ENCODE peak calls at places on chromosomes 6 and 20, in eight cellular contexts. W is aorta; T is CD4-positive, CD25-positive, alpha-beta regulatory T cell; O is H1; Z is testis; U is GM23248; Q is fibroblast of lung; G is left ventricle myocardium inferior. I is an unnamed sample. For H3K27me3, the result is how much of the 10 kb centered on the place peaks cover.

GRCh38 chr20:19945732-19946670 is 71.2 kb upstream of the NAA20 start:
- DNase-seq in W (no peak), T (no peak), O (no peak), Z (peak), U (no peak), Q (no peak), G (peak), I (peak)

GRCh38 chr6:44563397-44563796 is 175.9 kb downstream of the CDC5L start:
- DNase-seq in W (no peak), T (no peak), O (no peak), Z (peak), U (peak), Q (peak), G (no peak), I (peak)

GRCh38 chr20:11850901-11851300 is 66.8 kb upstream of the BTBD3 start:
- DNase-seq in W (no peak), T (no peak), O (no peak), Z (no peak), U (peak), Q (peak), G (no peak), I (peak)

GRCh38 chr6:38739532-38739931 is 24.4 kb downstream of the DNAH8 start:
- DNase-seq in W (no peak), T (no peak), O (no peak), Z (no peak), U (peak), Q (peak), G (no peak), I (peak)

GRCh38 chr6:89369009-89369408 is 16.5 kb upstream of the UBE2J1 start:
- DNase-seq in W (peak), T (no peak), O (no peak), Z (peak), U (peak), Q (peak), G (peak), I (peak)

GRCh38 chr20:44727039-44727438 is 11.9 kb downstream of the CCN5 start:
- DNase-seq in W (no peak), T (no peak), O (no peak), Z (no peak), U (no peak), Q (no peak), G (no peak), I (no peak)

GRCh38 chr6:168136001-168136400 is 57.0 kb upstream of the FRMD1 start:
- DNase-seq in W (no peak), T (no peak), O (peak), Z (peak), U (no peak), Q (no peak), G (no peak), I (no peak)

GRCh38 chr6:148799647-148800046 is 52.8 kb downstream of the UST start:
- DNase-seq in W (no peak), T (no peak), O (no peak), Z (no peak), U (no peak), Q (no peak), G (no peak), I (no peak)

GRCh38 chr6:36577298-36577697 is 16.9 kb upstream of the SRSF3 start:
- DNase-seq in W (no peak), T (no peak), O (no peak), Z (no peak), U (peak), Q (peak), G (no peak), I (peak)

GRCh38 chr6:55176958-55177357 is 2.6 kb downstream of the HCRTR2 start:
- DNase-seq in W (no peak), T (no peak), O (no peak), Z (no peak), U (peak), Q (peak), G (no peak), I (peak)

GRCh38 chr20:39067526-39068216 is 105.5 kb downstream of the DHX35 start:
- DNase-seq in W (no peak), T (no peak), O (no peak), Z (no peak), U (peak), Q (peak), G (no peak), I (no peak)

GRCh38 chr6:141110486-141110885 is 1022.2 kb upstream of the GJE1 start:
- DNase-seq in W (peak), T (no peak), O (no peak), Z (peak), U (peak), Q (no peak), G (no peak), I (no peak)

GRCh38 chr6:6688283-6688682 is 99.8 kb downstream of the LY86 start:
- DNase-seq in W (no peak), T (no peak), O (no peak), Z (no peak), U (no peak), Q (peak), G (no peak), I (no peak)

GRCh38 chr6:53771780-53772624 is 22.8 kb upstream of the LRRC1 start:
- DNase-seq in W (no peak), T (no peak), O (no peak), Z (no peak), U (peak), Q (peak), G (no peak), I (no peak)

GRCh38 chr20:6333110-6333509 is 210.3 kb upstream of the FERMT1 start:
- DNase-seq in W (no peak), T (no peak), O (no peak), Z (no peak), U (no peak), Q (no peak), G (no peak), I (no peak)

GRCh38 chr6:906920-907319 is 214.0 kb upstream of the EXOC2 start:
- DNase-seq in W (no peak), T (no peak), O (no peak), Z (no peak), U (no peak), Q (no peak), G (no peak), I (no peak)

GRCh38 chr20:9025643-9026042 is 43.2 kb upstream of the PLCB4 start:
- DNase-seq in W (no peak), T (no peak), O (no peak), Z (no peak), U (peak), Q (peak), G (no peak), I (peak)

GRCh38 chr20:23232219-23232581 is 118.4 kb upstream of the NXT1 start:
- DNase-seq in W (no peak), T (no peak), O (peak), Z (no peak), U (no peak), Q (no peak), G (no peak), I (no peak)

GRCh38 chr20:3406481-3407425 is 716 bp downstream of the DNAAF9 start:
- DNase-seq in W (peak), T (no peak), O (peak), Z (peak), U (peak), Q (peak), G (no peak), I (peak)

GRCh38 chr6:130453230-130453629 is 87.4 kb downstream of the TMEM200A start:
- DNase-seq in W (no peak), T (no peak), O (no peak), Z (no peak), U (peak), Q (no peak), G (no peak), I (peak)

GRCh38 chr6:89940225-89941027 is 46.2 kb downstream of the GJA10 start:
- DNase-seq in W (peak), T (peak), O (no peak), Z (peak), U (peak), Q (peak), G (peak), I (peak)

GRCh38 chr20:41172296-41173140 is 35.2 kb downstream of the PLCG1 start:
- DNase-seq in W (no peak), T (no peak), O (peak), Z (peak), U (no peak), Q (peak), G (no peak), I (peak)

GRCh38 chr6:169046483-169047192 is 207.0 kb downstream of the THBS2 start:
- DNase-seq in W (peak), T (no peak), O (no peak), Z (no peak), U (peak), Q (peak), G (no peak), I (no peak)

GRCh38 chr6:79706527-79706926 is 75.4 kb downstream of the SH3BGRL2 start:
- DNase-seq in W (no peak), T (no peak), O (no peak), Z (no peak), U (no peak), Q (no peak), G (no peak), I (no peak)

GRCh38 chr20:48622421-48622820 is 205.4 kb downstream of the PREX1 start:
- DNase-seq in W (peak), T (no peak), O (no peak), Z (peak), U (no peak), Q (no peak), G (no peak), I (no peak)

DNA sequence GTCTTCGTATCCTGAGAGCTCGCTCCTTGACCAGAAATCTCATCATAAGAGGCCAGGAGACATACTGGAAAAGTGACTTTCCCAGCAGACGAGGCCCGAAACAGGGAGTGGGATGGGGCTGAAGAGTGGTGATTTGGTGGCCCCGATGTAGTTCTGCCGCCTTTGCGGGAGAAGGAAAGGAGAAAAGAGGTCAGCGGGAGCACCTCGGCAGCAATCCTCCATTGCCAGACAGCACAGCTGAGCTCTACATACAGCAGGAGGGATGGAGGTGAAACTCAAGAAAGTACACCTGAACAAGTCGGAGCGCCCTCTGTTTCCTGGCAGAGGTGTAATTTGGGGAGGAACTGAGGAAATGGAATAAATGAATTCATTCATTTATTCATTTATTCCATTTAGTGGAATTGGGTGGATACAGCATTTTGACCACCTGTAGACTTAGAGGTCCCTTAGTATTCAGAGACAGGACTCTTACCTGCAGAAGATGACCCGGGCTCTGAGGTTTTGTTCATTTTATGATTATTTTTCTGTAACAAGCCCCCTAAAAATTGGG is 9.2 kb downstream of the TRIM31 start:
- DNase-seq in W (no peak), T (no peak), O (peak), Z (no peak), U (no peak), Q (no peak), G (no peak), I (no peak)
- H3K27me3 ChIP-seq in W (under half), T (under half), O (under half), Z (under half), U (under half), Q (under half), G (half or more), I (half or more)

GRCh38 chr6:69973763-69974162 is 107.4 kb downstream of the COL19A1 start:
- DNase-seq in W (no peak), T (no peak), O (no peak), Z (no peak), U (no peak), Q (no peak), G (no peak), I (no peak)
- H3K27ac ChIP-seq in W (no peak), T (no peak), O (no peak), Z (no peak), U (no peak), Q (no peak), G (no peak), I (no peak)

GRCh38 chr20:36281785-36282380 is 24.3 kb upstream of the DLGAP4 start:
- DNase-seq in W (no peak), T (no peak), O (no peak), Z (no peak), U (no peak), Q (no peak), G (no peak), I (no peak)
- H3K27me3 ChIP-seq in W (under half), T (under half), O (under half), Z (under half), U (half or more), Q (under half), G (half or more), I (under half)

DNA sequence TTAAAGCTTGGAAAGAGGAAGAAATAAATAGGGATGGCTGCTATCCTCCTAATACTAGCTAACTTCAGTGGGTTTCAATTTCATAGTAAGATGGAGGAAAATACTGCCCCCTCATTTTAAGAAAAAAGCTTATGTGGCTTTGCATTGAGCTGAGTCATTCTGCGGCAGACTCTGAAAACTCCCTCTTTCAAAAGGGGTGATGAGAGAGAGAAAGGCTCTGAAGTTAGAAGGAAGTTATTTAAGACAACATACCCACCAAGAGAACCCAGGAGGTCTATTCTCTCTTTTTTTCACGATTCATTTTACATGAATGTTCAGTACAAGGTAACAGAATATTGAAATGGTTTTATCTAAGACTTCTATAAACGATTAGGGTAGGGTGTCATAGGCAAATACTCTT is 4.5 kb downstream of the PRDM13 start:
- DNase-seq in W (no peak), T (no peak), O (no peak), Z (no peak), U (no peak), Q (no peak), G (no peak), I (no peak)
- H3K27ac ChIP-seq in W (no peak), T (no peak), O (no peak), Z (no peak), U (no peak), Q (no peak), G (no peak), I (no peak)

GRCh38 chr6:33984466-33985332 is 161.2 kb downstream of the GRM4 start:
- DNase-seq in W (no peak), T (no peak), O (peak), Z (no peak), U (no peak), Q (no peak), G (no peak), I (no peak)

GRCh38 chr6:33987531-33988021 is 158.3 kb downstream of the GRM4 start:
- DNase-seq in W (no peak), T (no peak), O (peak), Z (no peak), U (no peak), Q (no peak), G (no peak), I (no peak)

GRCh38 chr6:33985947-33986346 is 159.9 kb downstream of the GRM4 start:
- DNase-seq in W (no peak), T (no peak), O (no peak), Z (no peak), U (no peak), Q (no peak), G (no peak), I (no peak)

GRCh38 chr6:33983721-33984465 is 162.0 kb downstream of the GRM4 start:
- DNase-seq in W (no peak), T (no peak), O (peak), Z (no peak), U (no peak), Q (no peak), G (no peak), I (no peak)

DNA sequence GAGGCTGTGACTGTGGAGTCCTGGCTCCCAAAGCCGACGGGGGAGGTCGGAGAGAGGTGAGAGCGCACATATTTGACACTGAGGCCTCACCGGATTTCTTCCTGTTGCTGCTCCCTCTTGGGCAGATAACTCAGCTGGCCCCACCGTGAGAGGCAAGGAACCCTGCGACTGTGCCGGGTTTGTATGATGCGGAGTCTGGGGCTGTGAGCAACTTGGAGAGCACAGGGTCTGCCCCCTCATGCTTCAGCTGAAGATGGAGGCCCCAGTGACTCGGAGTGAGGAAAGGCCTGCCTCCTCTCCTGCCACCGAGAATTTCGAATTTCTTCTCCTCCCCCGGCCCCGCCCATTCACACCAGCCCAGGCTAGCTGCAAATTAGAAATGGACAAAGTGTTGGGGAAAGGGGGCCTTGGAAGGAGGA is 160.5 kb downstream of the GRM4 start:
- DNase-seq in W (no peak), T (no peak), O (peak), Z (no peak), U (no peak), Q (no peak), G (no peak), I (no peak)
- H3K27me3 ChIP-seq in W (under half), T (under half), O (under half), Z (under half), U (under half), Q (under half), G (half or more), I (under half)

GRCh38 chr6:5107332-5107731 is 22.2 kb downstream of the PPP1R3G start:
- DNase-seq in W (no peak), T (no peak), O (no peak), Z (no peak), U (no peak), Q (no peak), G (peak), I (no peak)

GRCh38 chr6:5102266-5102970 is 17.3 kb downstream of the PPP1R3G start:
- DNase-seq in W (no peak), T (no peak), O (no peak), Z (no peak), U (no peak), Q (no peak), G (no peak), I (no peak)

GRCh38 chr6:5103250-5103649 is 18.1 kb downstream of the PPP1R3G start:
- DNase-seq in W (no peak), T (no peak), O (no peak), Z (no peak), U (peak), Q (no peak), G (no peak), I (no peak)

GRCh38 chr6:5104667-5105066 is 19.5 kb downstream of the PPP1R3G start:
- DNase-seq in W (no peak), T (no peak), O (no peak), Z (no peak), U (no peak), Q (no peak), G (no peak), I (no peak)

GRCh38 chr6:5105146-5105545 is 20.0 kb downstream of the PPP1R3G start:
- DNase-seq in W (no peak), T (no peak), O (no peak), Z (no peak), U (no peak), Q (no peak), G (no peak), I (no peak)
- H3K27ac ChIP-seq in W (no peak), T (no peak), O (no peak), Z (no peak), U (no peak), Q (no peak), G (no peak), I (no peak)

GRCh38 chr6:34082816-34083215 is 63.1 kb downstream of the GRM4 start:
- DNase-seq in W (no peak), T (no peak), O (no peak), Z (no peak), U (no peak), Q (no peak), G (no peak), I (no peak)
- H3K27me3 ChIP-seq in W (under half), T (under half), O (under half), Z (under half), U (under half), Q (under half), G (under half), I (under half)

GRCh38 chr6:20812776-20813175 is 278.5 kb downstream of the CDKAL1 start:
- DNase-seq in W (no peak), T (no peak), O (no peak), Z (no peak), U (no peak), Q (no peak), G (no peak), I (no peak)

GRCh38 chr6:20810732-20811111 is 276.5 kb downstream of the CDKAL1 start:
- DNase-seq in W (no peak), T (no peak), O (no peak), Z (no peak), U (no peak), Q (peak), G (no peak), I (peak)

GRCh38 chr6:20808984-20809383 is 274.7 kb downstream of the CDKAL1 start:
- DNase-seq in W (no peak), T (no peak), O (no peak), Z (no peak), U (peak), Q (peak), G (no peak), I (no peak)

GRCh38 chr6:20808439-20808838 is 274.2 kb downstream of the CDKAL1 start:
- DNase-seq in W (no peak), T (no peak), O (no peak), Z (no peak), U (no peak), Q (no peak), G (no peak), I (no peak)

GRCh38 chr6:20811112-20811746 is 277.0 kb downstream of the CDKAL1 start:
- DNase-seq in W (no peak), T (no peak), O (no peak), Z (no peak), U (peak), Q (peak), G (no peak), I (peak)
- H3K27ac ChIP-seq in W (no peak), T (no peak), O (peak), Z (no peak), U (peak), Q (peak), G (peak), I (peak)

GRCh38 chr6:32088487-32089049 is 20.6 kb downstream of the TNXB start:
- DNase-seq in W (no peak), T (no peak), O (no peak), Z (no peak), U (no peak), Q (no peak), G (no peak), I (no peak)
- H3K27me3 ChIP-seq in W (under half), T (under half), O (under half), Z (under half), U (under half), Q (under half), G (under half), I (under half)